ENCODE peak calls at places on chromosomes 6 and 20, in four cellular contexts. S is H1, U is GM12878, W is HepG2. H is an unnamed sample.

GRCh38 chr6:83883240-83883639 is 23.8 kb downstream of the CYB5R4 start:
- DNase-seq in W (no peak), S (no peak), U (no peak), H (no peak)

GRCh38 chr6:1708141-1708540 is 98.4 kb downstream of the FOXC1 start:
- DNase-seq in U (no peak), W (no peak), S (no peak), H (no peak)

GRCh38 chr6:56246941-56247653 is at the start of gene COL21A1:
- DNase-seq in W (no peak), S (peak), U (no peak), H (peak)

GRCh38 chr6:15481892-15482291 is 180.9 kb downstream of the DTNBP1 start:
- DNase-seq in U (no peak), W (no peak), S (no peak), H (no peak)

GRCh38 chr6:73695619-73696421 is at the start of gene CD109:
- DNase-seq in W (peak), S (peak), U (no peak), H (peak)

GRCh38 chr20:697826-698225 is 22.2 kb upstream of the SCRT2 start:
- DNase-seq in U (no peak), S (no peak), W (no peak), H (no peak)

GRCh38 chr20:62454936-62455673 is 20.7 kb downstream of the GATA5 start:
- DNase-seq in U (no peak), W (no peak), S (no peak), H (no peak)

GRCh38 chr20:11278461-11278860 is 604.7 kb upstream of the JAG1 start:
- DNase-seq in U (no peak), W (no peak), S (no peak), H (no peak)

GRCh38 chr20:58745391-58745790 is 52.8 kb downstream of the NPEPL1 start:
- DNase-seq in W (no peak), S (no peak), U (no peak), H (no peak)

GRCh38 chr20:63254536-63255384 is 497 bp upstream of the NKAIN4 start:
- DNase-seq in U (no peak), W (no peak), S (no peak), H (no peak)

GRCh38 chr20:62624325-62624690 is 18.0 kb upstream of the SLCO4A1 start:
- DNase-seq in U (no peak), S (no peak), W (peak), H (no peak)

GRCh38 chr6:40894962-40895799 is 143.8 kb downstream of the UNC5CL start:
- DNase-seq in W (peak), U (no peak), S (peak), H (peak)

GRCh38 chr6:6810727-6811126 is 222.2 kb downstream of the LY86 start:
- DNase-seq in S (no peak), U (no peak), W (no peak), H (no peak)

GRCh38 chr6:146775227-146775626 is 176.5 kb downstream of the ADGB start:
- DNase-seq in S (no peak), W (no peak), U (no peak), H (no peak)

GRCh38 chr6:90284236-90284744 is 12.4 kb downstream of the BACH2 start:
- DNase-seq in S (no peak), U (no peak), W (no peak), H (no peak)

GRCh38 chr6:22826961-22827360 is 257.6 kb downstream of the HDGFL1 start:
- DNase-seq in W (no peak), S (no peak), U (no peak), H (no peak)

GRCh38 chr6:156873654-156874380 is 96.6 kb downstream of the ARID1B start:
- DNase-seq in U (no peak), S (no peak), W (no peak), H (no peak)

GRCh38 chr6:156878688-156879087 is 101.5 kb downstream of the ARID1B start:
- DNase-seq in S (no peak), U (no peak), W (no peak), H (no peak)

GRCh38 chr6:156875062-156875461 is 97.9 kb downstream of the ARID1B start:
- DNase-seq in U (no peak), S (no peak), W (no peak), H (no peak)

GRCh38 chr6:156877126-156877863 is 100.1 kb downstream of the ARID1B start:
- DNase-seq in U (no peak), W (no peak), S (no peak), H (no peak)

DNA sequence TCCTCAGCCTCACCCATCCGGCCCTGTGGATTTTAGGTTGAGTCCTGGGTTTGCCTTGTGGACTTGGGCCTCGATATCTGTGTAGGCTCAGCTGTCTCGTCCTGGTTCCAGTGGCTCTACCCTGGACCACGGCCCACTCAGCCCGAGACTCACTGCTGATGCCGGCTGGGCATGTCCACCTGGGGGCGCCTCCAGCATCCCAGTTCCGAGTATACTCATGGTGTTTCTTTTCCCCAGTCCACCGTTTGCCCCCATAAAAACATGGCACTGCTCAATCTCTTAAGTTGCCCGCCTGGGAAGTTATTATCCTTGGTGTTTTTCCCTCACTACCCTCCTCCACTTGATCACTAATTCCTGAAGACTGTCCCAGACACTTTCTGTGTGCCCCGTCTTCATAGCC is 99.1 kb downstream of the ARID1B start:
- DNase-seq in W (no peak), S (no peak), U (no peak), H (peak)
- TF ChIP-seq CTCF in W (peak), S (peak), U (no peak), H (peak)

GRCh38 chr6:49499623-49500022 is at the start of gene GLYATL3:
- DNase-seq in W (no peak), S (no peak), U (no peak), H (no peak)
- TF ChIP-seq TCF12 in W (no peak), S (no peak), U (no peak), H (no peak)

GRCh38 chr6:51892339-51892738 is 195.1 kb downstream of the PKHD1 start:
- DNase-seq in U (no peak), W (peak), S (no peak), H (no peak)

GRCh38 chr6:51892750-51893149 is 194.7 kb downstream of the PKHD1 start:
- DNase-seq in U (no peak), W (no peak), S (no peak), H (no peak)

GRCh38 chr6:51885957-51886356 is 201.5 kb downstream of the PKHD1 start:
- DNase-seq in W (no peak), S (no peak), U (no peak), H (no peak)

GRCh38 chr6:51891784-51892183 is 195.6 kb downstream of the PKHD1 start:
- DNase-seq in W (no peak), U (no peak), S (no peak), H (no peak)

DNA sequence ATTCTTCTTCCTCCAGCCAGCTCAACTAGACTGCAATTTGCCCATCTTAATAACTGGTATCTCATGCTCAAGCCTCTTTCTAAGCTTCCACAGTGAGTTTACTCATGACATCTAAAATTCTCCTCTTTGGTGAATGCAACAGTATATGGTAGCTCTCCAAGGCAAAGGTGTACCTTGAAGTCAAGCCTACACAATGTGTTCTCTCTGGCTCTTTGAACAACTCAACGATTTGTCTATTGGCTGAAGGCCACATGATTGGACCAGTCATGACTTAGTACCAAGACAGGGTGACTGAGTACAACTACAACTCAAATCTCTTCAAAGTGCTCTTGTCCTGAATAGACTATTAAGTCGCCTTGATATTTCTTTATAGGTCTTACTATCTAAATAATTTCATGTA is 199.6 kb downstream of the PKHD1 start:
- DNase-seq in U (no peak), S (no peak), W (no peak), H (no peak)
- TF ChIP-seq CTCF in U (no peak), S (no peak), W (no peak), H (no peak)

DNA sequence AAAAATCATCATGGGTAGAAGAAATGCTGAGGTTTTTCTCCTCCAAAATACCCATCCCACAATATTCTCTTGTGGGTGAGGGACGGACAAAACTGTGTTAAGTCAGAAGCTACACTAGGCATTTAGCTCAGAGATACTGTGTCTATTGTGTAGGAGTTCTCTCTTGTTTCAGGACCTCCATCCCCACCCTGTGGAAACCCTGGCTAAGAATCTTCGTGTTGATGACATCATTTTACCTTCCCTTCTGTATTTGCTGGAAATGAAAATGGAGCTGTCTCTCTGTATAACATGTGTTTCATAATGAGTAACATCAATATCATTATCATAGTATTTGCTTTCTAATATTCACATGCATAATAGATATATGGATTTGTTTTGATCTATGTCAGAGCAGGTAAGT is 1193.0 kb upstream of the CITED2 start:
- DNase-seq in S (no peak), U (no peak), W (no peak), H (no peak)
- TF ChIP-seq TCF12 in S (no peak), U (no peak), W (no peak), H (no peak)

GRCh38 chr6:33323623-33323948 is 6.0 kb upstream of the ZBTB22 start:
- DNase-seq in U (no peak), W (no peak), S (no peak), H (peak)
- TF ChIP-seq CTCF in U (no peak), W (peak), S (no peak), H (no peak)

DNA sequence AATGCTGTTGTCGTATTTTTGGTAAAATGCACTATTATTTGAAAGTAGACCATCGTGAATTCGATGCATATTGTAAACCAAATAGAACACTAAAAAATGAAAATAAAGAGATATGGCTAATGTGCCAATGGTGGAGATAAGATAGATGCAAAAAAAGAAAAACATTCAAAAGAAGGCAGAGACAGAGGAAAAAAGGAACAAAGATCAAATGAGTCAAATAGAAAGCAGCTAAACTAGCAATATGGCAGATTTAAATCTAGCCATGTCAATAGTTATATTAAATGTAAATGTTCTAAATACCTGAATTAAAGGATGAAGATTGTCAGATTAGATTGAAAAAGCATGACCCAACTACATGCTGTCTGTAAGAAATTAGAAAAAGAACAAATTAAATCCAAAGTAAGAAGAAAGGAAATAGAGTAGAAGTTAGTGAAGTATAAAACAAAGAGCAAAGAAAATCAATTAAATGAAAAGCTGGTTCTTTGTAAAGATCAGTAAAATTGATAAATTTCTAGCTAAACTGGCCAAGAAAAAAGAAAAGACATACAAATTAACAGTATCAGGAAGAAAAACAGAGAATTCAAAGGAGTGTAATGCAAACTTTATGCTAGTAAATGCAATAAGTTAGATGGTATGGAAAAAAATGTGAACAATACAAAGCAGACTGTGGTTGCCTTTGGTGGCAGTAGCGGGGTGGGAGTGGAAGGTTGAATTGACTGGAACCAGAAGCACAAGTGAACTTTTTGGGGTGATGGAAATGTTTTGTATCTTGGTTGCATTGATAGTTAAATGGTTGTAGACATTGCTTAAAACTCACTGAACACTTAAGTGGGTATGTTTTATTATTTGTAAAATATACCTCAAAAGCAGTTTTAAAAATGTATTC is 44.8 kb downstream of the PTPN1 start:
- DNase-seq in W (no peak), U (no peak), S (no peak), H (no peak)
- TF ChIP-seq TCF12 in W (no peak), U (no peak), S (no peak), H (no peak)

GRCh38 chr6:116083052-116083451 is 17.6 kb upstream of the NT5DC1 start:
- DNase-seq in S (no peak), W (no peak), U (no peak), H (no peak)

GRCh38 chr6:116074732-116075387 is 14.2 kb upstream of the FRK start:
- DNase-seq in W (no peak), S (no peak), U (no peak), H (no peak)

GRCh38 chr6:116073765-116074450 is 13.2 kb upstream of the FRK start:
- DNase-seq in W (peak), U (no peak), S (no peak), H (no peak)

GRCh38 chr6:116078522-116078921 is 17.8 kb upstream of the FRK start:
- DNase-seq in W (no peak), S (no peak), U (no peak), H (no peak)

DNA sequence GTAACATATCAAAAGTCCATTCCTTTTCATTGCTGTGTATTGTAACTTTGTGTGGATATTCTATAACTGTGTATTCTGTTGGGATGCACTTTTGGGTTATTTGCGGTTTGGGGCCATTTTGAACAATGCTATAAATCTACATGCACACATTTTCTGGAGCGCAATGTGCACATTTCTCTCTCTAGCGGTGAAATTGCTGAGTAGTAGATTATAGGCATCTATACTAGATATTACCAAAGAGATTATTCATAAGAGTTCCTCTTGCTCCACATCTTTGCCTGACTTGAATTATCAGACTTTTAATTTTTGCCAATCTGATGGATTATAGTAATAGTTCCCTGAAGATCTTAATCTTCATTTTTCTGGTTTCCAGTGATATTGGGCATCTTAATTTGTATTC is 18.3 kb upstream of the FRK start:
- DNase-seq in S (no peak), U (no peak), W (no peak), H (no peak)
- TF ChIP-seq CTCF in S (no peak), U (no peak), W (no peak), H (no peak)